ENCODE peak calls at places on chromosome 7, in five cellular contexts. F is EH, R is MCF 10A, O is T-helper 2 cell, N is heart right ventricle. V is an unnamed sample.

GRCh38 chr7:29044529-29044928 is 86.4 kb upstream of the TRIL start:
- DNase-seq in F (peak), N (no peak), O (no peak), R (no peak), V (no peak)

GRCh38 chr7:70693300-70693689 is 438.6 kb upstream of the GALNT17 start:
- DNase-seq in N (peak), F (peak), O (no peak), R (no peak), V (peak)

GRCh38 chr7:66036788-66037187 is 38.8 kb upstream of the ASL start:
- DNase-seq in N (no peak), O (no peak), R (no peak), F (no peak), V (no peak)

GRCh38 chr7:51592822-51593221 is 276.2 kb upstream of the COBL start:
- DNase-seq in F (no peak), R (no peak), N (no peak), O (no peak), V (no peak)

GRCh38 chr7:136046548-136046947 is 69.4 kb upstream of the MTPN start:
- DNase-seq in R (no peak), N (no peak), F (no peak), O (no peak), V (no peak)

GRCh38 chr7:29878081-29878688 is 71.9 kb downstream of the WIPF3 start:
- DNase-seq in O (no peak), R (peak), N (no peak), F (peak), V (no peak)

GRCh38 chr7:44103941-44104879 is at the start of gene AEBP1:
- DNase-seq in R (no peak), F (peak), O (peak), N (peak), V (peak)

GRCh38 chr7:26898917-26899316 is 34.5 kb upstream of the SKAP2 start:
- DNase-seq in N (no peak), F (no peak), O (no peak), R (peak), V (no peak)

GRCh38 chr7:27184342-27185012 is 555 bp downstream of the HOXA11 start:
- DNase-seq in R (peak), F (peak), N (no peak), O (peak), V (peak)